ENCODE peak calls at places on chromosomes 11 and 22, in four cellular contexts. One of them, this sample, is unnamed.

GRCh38 chr11:87778341-87778740 is 396.9 kb downstream of the RAB38 start:
- DNase-seq in iris pigment epithelial cell: peak
- DNase-seq in EL: peak
- DNase-seq in T-cell: no peak
- DNase-seq in this sample: no peak

GRCh38 chr22:41446057-41446501 is 522 bp downstream of the TOB2 start:
- DNase-seq in iris pigment epithelial cell: peak
- DNase-seq in T-cell: no peak
- DNase-seq in EL: no peak
- DNase-seq in this sample: peak

GRCh38 chr11:304915-305833 is 2.4 kb upstream of the IFITM2 start:
- DNase-seq in T-cell: peak
- DNase-seq in iris pigment epithelial cell: peak
- DNase-seq in EL: peak
- DNase-seq in this sample: no peak

GRCh38 chr11:28505216-28505615 is 397.0 kb downstream of the METTL15 start:
- DNase-seq in T-cell: no peak
- DNase-seq in EL: no peak
- DNase-seq in iris pigment epithelial cell: no peak
- DNase-seq in this sample: no peak

GRCh38 chr22:45731798-45732495 is 60.3 kb downstream of the ATXN10 start:
- DNase-seq in iris pigment epithelial cell: peak
- DNase-seq in EL: peak
- DNase-seq in T-cell: no peak
- DNase-seq in this sample: no peak

GRCh38 chr11:10838083-10838482 is 19.8 kb downstream of the ZBED5 start:
- DNase-seq in EL: no peak
- DNase-seq in iris pigment epithelial cell: peak
- DNase-seq in T-cell: no peak
- DNase-seq in this sample: no peak

GRCh38 chr11:104658177-104658576 is 240.1 kb downstream of the CASP12 start:
- DNase-seq in T-cell: no peak
- DNase-seq in iris pigment epithelial cell: no peak
- DNase-seq in EL: no peak
- DNase-seq in this sample: no peak

GRCh38 chr11:119254239-119254638 is 48.1 kb downstream of the CBL start:
- DNase-seq in EL: no peak
- DNase-seq in iris pigment epithelial cell: no peak
- DNase-seq in T-cell: no peak
- DNase-seq in this sample: no peak

GRCh38 chr11:15374418-15374817 is 259.7 kb downstream of the INSC start:
- DNase-seq in T-cell: no peak
- DNase-seq in EL: no peak
- DNase-seq in iris pigment epithelial cell: no peak
- DNase-seq in this sample: no peak

This sample was measured in kidney.